ENCODE peak calls at places on chromosomes 1 and 21, in nine cellular contexts. B is NCI-H1694 treated with DMSO at 0.1 percent for 48 hours; Q is AG20443; Y is activated CD4-positive, alpha-beta T cell treated with anti-CD3 and anti-CD28 coated beads for 48 hours; N is stimulated activated CD8-positive, alpha-beta memory T cell treated with anti-CD3 and anti-CD28 coated beads, Interleukin-7, amount 100 ng/mL, for 1 hour; G is activated naive CD8-positive, alpha-beta T cell treated with anti-CD3 and anti-CD28 coated beads, Interleukin-2, amount 50 U/mL, for 16 hours; T is kidney glomerular epithelial cell; U is substantia nigra; E is HS-5. S is an unnamed sample.
A peak's percentile ranks its signal among the peaks of the same experiment; 100 is the strongest.

GRCh38 chr1:230268371-230269170 is 157.6 kb downstream of the PGBD5 start:
- DNase-seq in B (peak; percentile 79), Q (peak; percentile 91), Y (peak; percentile 24), N (no peak), G (no peak), T (peak; percentile 62), U (no peak), E (peak; percentile 10), S (no peak)

GRCh38 chr1:42820813-42821212 is 3.6 kb upstream of the SVBP start:
- DNase-seq in B (no peak), Q (no peak), Y (no peak), N (no peak), G (no peak), T (no peak), U (no peak), E (no peak), S (no peak)

GRCh38 chr1:63463248-63463647 is 59.8 kb downstream of the ITGB3BP start:
- DNase-seq in B (no peak), Q (no peak), Y (no peak), N (no peak), G (no peak), T (no peak), U (no peak), E (peak; percentile 49), S (no peak)

GRCh38 chr1:16300436-16300835 is 51.8 kb downstream of the FBXO42 start:
- DNase-seq in B (no peak), Q (no peak), Y (no peak), N (no peak), G (no peak), T (no peak), U (no peak), E (no peak), S (no peak)

GRCh38 chr1:42973304-42973703 is 14.6 kb upstream of the SLC2A1 start:
- DNase-seq in B (no peak), Q (no peak), Y (no peak), N (no peak), G (no peak), T (no peak), U (no peak), E (no peak), S (no peak)

GRCh38 chr1:20194770-20195463 is 8.6 kb upstream of the PLA2G2C start:
- DNase-seq in B (peak; percentile 68), Q (peak; percentile 73), Y (peak; percentile 86), N (peak; percentile 36), G (peak; percentile 60), T (peak; percentile 13), U (peak; percentile 35), E (no peak), S (no peak)

GRCh38 chr1:177571485-177572076 is 398.3 kb downstream of the SEC16B start:
- DNase-seq in B (no peak), Q (no peak), Y (no peak), N (no peak), G (no peak), T (no peak), U (no peak), E (no peak), S (no peak)

GRCh38 chr1:225760531-225760930 is 17.1 kb upstream of the SRP9 start:
- DNase-seq in B (no peak), Q (no peak), Y (no peak), N (no peak), G (no peak), T (no peak), U (no peak), E (no peak), S (no peak)

GRCh38 chr1:117339866-117340357 is 27.3 kb upstream of the MAN1A2 start:
- DNase-seq in B (no peak), Q (peak; percentile 44), Y (peak; percentile 14), N (no peak), G (no peak), T (peak; percentile 40), U (no peak), E (no peak), S (no peak)

GRCh38 chr1:33257759-33258712 is 1.7 kb downstream of the ZNF362 start:
- DNase-seq in B (no peak), Q (no peak), Y (no peak), N (no peak), G (no peak), T (no peak), U (no peak), E (no peak), S (no peak)

GRCh38 chr1:168032048-168032447 is 95.2 kb upstream of the MPC2 start:
- DNase-seq in B (no peak), Q (no peak), Y (no peak), N (no peak), G (no peak), T (no peak), U (no peak), E (no peak), S (no peak)

GRCh38 chr1:31398246-31398645 is 14.8 kb upstream of the SERINC2 start:
- DNase-seq in B (no peak), Q (no peak), Y (no peak), N (no peak), G (no peak), T (no peak), U (no peak), E (no peak), S (no peak)

GRCh38 chr1:65836686-65837085 is 44.0 kb downstream of the PDE4B start:
- DNase-seq in B (no peak), Q (no peak), Y (no peak), N (no peak), G (no peak), T (no peak), U (no peak), E (no peak), S (no peak)

GRCh38 chr1:174982971-174983689 is 16.6 kb upstream of the CACYBP start:
- DNase-seq in B (peak; percentile 31), Q (no peak), Y (peak; percentile 42), N (no peak), G (no peak), T (peak; percentile 12), U (no peak), E (no peak), S (no peak)

GRCh38 chr1:183652107-183652506 is 1.0 kb downstream of the APOBEC4 start:
- DNase-seq in B (no peak), Q (no peak), Y (peak; percentile 33), N (no peak), G (no peak), T (no peak), U (no peak), E (no peak), S (no peak)

GRCh38 chr21:15211491-15212133 is 146.8 kb upstream of the NRIP1 start:
- DNase-seq in B (no peak), Q (no peak), Y (no peak), N (no peak), G (no peak), T (no peak), U (no peak), E (no peak), S (no peak)

GRCh38 chr1:159279754-159280153 is 22.4 kb upstream of the FCER1A start:
- DNase-seq in B (no peak), Q (no peak), Y (no peak), N (no peak), G (no peak), T (no peak), U (no peak), E (no peak), S (no peak)

GRCh38 chr1:13479171-13479856 is 34.5 kb downstream of the LRRC38 start:
- DNase-seq in B (no peak), Q (no peak), Y (no peak), N (no peak), G (no peak), T (no peak), U (no peak), E (no peak), S (no peak)

GRCh38 chr1:202010042-202011015 is at the start of gene ELF3:
- DNase-seq in B (no peak), Q (no peak), Y (no peak), N (no peak), G (no peak), T (peak; percentile 98), U (no peak), E (no peak), S (peak; percentile 19)

GRCh38 chr21:36190736-36191135 is 34.1 kb downstream of the DOP1B start:
- DNase-seq in B (no peak), Q (no peak), Y (no peak), N (no peak), G (no peak), T (no peak), U (no peak), E (no peak), S (no peak)

GRCh38 chr1:205251576-205251975 is 23.8 kb downstream of the TMCC2 start:
- DNase-seq in B (no peak), Q (no peak), Y (no peak), N (no peak), G (no peak), T (no peak), U (no peak), E (no peak), S (no peak)

S was measured in NCI-H1930.